ENCODE peak calls at places on chromosomes 11 and 22, in six cellular contexts. One of them, this sample, is unnamed. For H3K9me3 and H3K4me1, the result is how much of the 10 kb centered on the place peaks cover.

GRCh38 chr11:20032127-20032526 is 128.1 kb downstream of the DBX1 start:
- DNase-seq in left ventricle myocardium inferior: no peak
- DNase-seq in SJSA1: no peak
- DNase-seq in lung: no peak
- DNase-seq in PC-3: no peak
- DNase-seq in IMR-90: no peak
- DNase-seq in this sample: no peak

GRCh38 chr11:73521621-73522020 is 76.3 kb downstream of the FAM168A start:
- DNase-seq in left ventricle myocardium inferior: no peak
- DNase-seq in SJSA1: peak
- DNase-seq in lung: no peak
- DNase-seq in PC-3: peak
- DNase-seq in IMR-90: peak
- DNase-seq in this sample: no peak

GRCh38 chr11:20415432-20415831 is 27.9 kb downstream of the PRMT3 start:
- DNase-seq in left ventricle myocardium inferior: no peak
- DNase-seq in SJSA1: no peak
- DNase-seq in lung: no peak
- DNase-seq in PC-3: no peak
- DNase-seq in IMR-90: no peak
- DNase-seq in this sample: no peak

GRCh38 chr11:119120639-119121007 is 757 bp upstream of the HINFP start:
- DNase-seq in left ventricle myocardium inferior: no peak
- DNase-seq in SJSA1: no peak
- DNase-seq in lung: no peak
- DNase-seq in PC-3: peak
- DNase-seq in IMR-90: peak
- DNase-seq in this sample: no peak

GRCh38 chr11:45182902-45183301 is 36.5 kb downstream of the PRDM11 start:
- DNase-seq in left ventricle myocardium inferior: no peak
- DNase-seq in SJSA1: peak
- DNase-seq in lung: no peak
- DNase-seq in PC-3: peak
- DNase-seq in IMR-90: peak
- DNase-seq in this sample: no peak

GRCh38 chr22:50308597-50308935 is 1.1 kb upstream of the PLXNB2 start:
- DNase-seq in left ventricle myocardium inferior: peak
- DNase-seq in SJSA1: no peak
- DNase-seq in lung: peak
- DNase-seq in PC-3: no peak
- DNase-seq in IMR-90: peak
- DNase-seq in this sample: no peak

GRCh38 chr22:39332441-39333064 is 13.1 kb upstream of the RPL3 start:
- DNase-seq in left ventricle myocardium inferior: no peak
- DNase-seq in SJSA1: no peak
- DNase-seq in lung: no peak
- DNase-seq in PC-3: no peak
- DNase-seq in IMR-90: no peak
- DNase-seq in this sample: no peak

GRCh38 chr11:124482362-124483147 is 37.1 kb upstream of the OR8B8 start:
- DNase-seq in left ventricle myocardium inferior: no peak
- DNase-seq in SJSA1: no peak
- DNase-seq in lung: no peak
- DNase-seq in PC-3: peak
- DNase-seq in IMR-90: peak
- DNase-seq in this sample: no peak

GRCh38 chr11:305834-306211 is 1.8 kb upstream of the IFITM2 start:
- DNase-seq in left ventricle myocardium inferior: no peak
- DNase-seq in SJSA1: no peak
- DNase-seq in lung: no peak
- DNase-seq in PC-3: no peak
- DNase-seq in IMR-90: no peak
- DNase-seq in this sample: no peak

GRCh38 chr11:12329169-12329568 is 48.2 kb upstream of the PARVA start:
- DNase-seq in left ventricle myocardium inferior: no peak
- DNase-seq in SJSA1: no peak
- DNase-seq in lung: no peak
- DNase-seq in PC-3: no peak
- DNase-seq in IMR-90: no peak
- DNase-seq in this sample: no peak

GRCh38 chr22:49550766-49551362 is 276.8 kb downstream of the BRD1 start:
- DNase-seq in left ventricle myocardium inferior: no peak
- DNase-seq in SJSA1: no peak
- DNase-seq in lung: no peak
- DNase-seq in PC-3: no peak
- DNase-seq in IMR-90: no peak
- DNase-seq in this sample: no peak

GRCh38 chr22:18091916-18092526 is 14.2 kb downstream of the PEX26 start:
- DNase-seq in left ventricle myocardium inferior: peak
- DNase-seq in SJSA1: peak
- DNase-seq in lung: peak
- DNase-seq in PC-3: no peak
- DNase-seq in IMR-90: peak
- DNase-seq in this sample: peak

GRCh38 chr11:104490182-104490581 is 326.2 kb upstream of the PDGFD start:
- DNase-seq in left ventricle myocardium inferior: no peak
- DNase-seq in SJSA1: no peak
- DNase-seq in lung: no peak
- DNase-seq in PC-3: no peak
- DNase-seq in IMR-90: no peak
- DNase-seq in this sample: no peak

GRCh38 chr11:44726278-44727113 is at the start of gene TSPAN18:
- DNase-seq in left ventricle myocardium inferior: peak
- DNase-seq in SJSA1: no peak
- DNase-seq in lung: no peak
- DNase-seq in PC-3: no peak
- DNase-seq in IMR-90: no peak
- DNase-seq in this sample: peak

GRCh38 chr11:35134403-35135126 is 4.4 kb upstream of the CD44 start:
- DNase-seq in left ventricle myocardium inferior: no peak
- DNase-seq in SJSA1: no peak
- DNase-seq in lung: no peak
- DNase-seq in PC-3: no peak
- DNase-seq in IMR-90: no peak
- DNase-seq in this sample: no peak

GRCh38 chr11:33984682-33985389 is 66.7 kb upstream of the CAPRIN1 start:
- DNase-seq in left ventricle myocardium inferior: no peak
- DNase-seq in SJSA1: no peak
- DNase-seq in lung: no peak
- DNase-seq in PC-3: peak
- DNase-seq in IMR-90: no peak
- DNase-seq in this sample: no peak

GRCh38 chr11:83706581-83706980 is 420.4 kb upstream of the CCDC90B start:
- DNase-seq in left ventricle myocardium inferior: no peak
- DNase-seq in SJSA1: no peak
- DNase-seq in lung: no peak
- DNase-seq in PC-3: no peak
- DNase-seq in IMR-90: no peak
- DNase-seq in this sample: no peak

GRCh38 chr11:94794287-94795168 is 26.4 kb downstream of the AMOTL1 start:
- DNase-seq in left ventricle myocardium inferior: peak
- DNase-seq in SJSA1: peak
- DNase-seq in lung: peak
- DNase-seq in PC-3: peak
- DNase-seq in IMR-90: peak
- DNase-seq in this sample: no peak

GRCh38 chr11:26827567-26828037 is 105.7 kb upstream of the SLC5A12 start:
- DNase-seq in left ventricle myocardium inferior: no peak
- DNase-seq in SJSA1: no peak
- DNase-seq in lung: no peak
- DNase-seq in PC-3: no peak
- DNase-seq in IMR-90: peak
- DNase-seq in this sample: no peak

GRCh38 chr11:106424111-106424510 is 346.6 kb downstream of the AASDHPPT start:
- DNase-seq in left ventricle myocardium inferior: no peak
- DNase-seq in SJSA1: peak
- DNase-seq in lung: no peak
- DNase-seq in PC-3: peak
- DNase-seq in IMR-90: peak
- DNase-seq in this sample: no peak

GRCh38 chr11:117930668-117931330 is 1.6 kb upstream of the TMPRSS13 start:
- DNase-seq in left ventricle myocardium inferior: no peak
- DNase-seq in SJSA1: no peak
- DNase-seq in lung: no peak
- DNase-seq in PC-3: no peak
- DNase-seq in IMR-90: no peak
- DNase-seq in this sample: no peak
- H3K4me3 ChIP-seq in left ventricle myocardium inferior: no peak
- H3K4me3 ChIP-seq in SJSA1: no peak
- H3K4me3 ChIP-seq in lung: no peak
- H3K4me3 ChIP-seq in PC-3: no peak
- H3K4me3 ChIP-seq in IMR-90: no peak
- H3K4me3 ChIP-seq in this sample: no peak

DNA sequence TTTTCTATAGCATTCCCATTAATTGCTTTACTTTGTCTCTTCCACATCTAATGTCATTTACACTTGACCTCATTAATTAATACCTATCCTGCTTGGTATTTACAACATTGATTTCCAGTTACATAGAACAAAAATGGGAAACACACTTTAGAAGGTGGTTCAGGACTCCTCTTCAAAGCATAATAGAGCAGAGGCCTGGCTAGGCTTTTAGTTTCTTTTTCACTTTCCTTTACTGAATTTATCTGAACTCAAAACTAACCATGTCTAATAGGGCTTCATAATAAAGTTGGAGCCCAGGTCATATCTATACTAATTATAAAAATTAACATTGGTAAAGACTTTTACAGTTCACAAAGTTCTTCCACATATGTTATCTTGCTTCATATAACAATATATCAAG is 648.0 kb upstream of the KIRREL3 start:
- DNase-seq in left ventricle myocardium inferior: no peak
- DNase-seq in SJSA1: no peak
- DNase-seq in lung: no peak
- DNase-seq in PC-3: no peak
- DNase-seq in IMR-90: no peak
- DNase-seq in this sample: no peak
- H3K9me3 ChIP-seq in left ventricle myocardium inferior: under half
- H3K9me3 ChIP-seq in SJSA1: under half
- H3K9me3 ChIP-seq in lung: under half
- H3K9me3 ChIP-seq in PC-3: under half
- H3K9me3 ChIP-seq in IMR-90: under half
- H3K9me3 ChIP-seq in this sample: under half

DNA sequence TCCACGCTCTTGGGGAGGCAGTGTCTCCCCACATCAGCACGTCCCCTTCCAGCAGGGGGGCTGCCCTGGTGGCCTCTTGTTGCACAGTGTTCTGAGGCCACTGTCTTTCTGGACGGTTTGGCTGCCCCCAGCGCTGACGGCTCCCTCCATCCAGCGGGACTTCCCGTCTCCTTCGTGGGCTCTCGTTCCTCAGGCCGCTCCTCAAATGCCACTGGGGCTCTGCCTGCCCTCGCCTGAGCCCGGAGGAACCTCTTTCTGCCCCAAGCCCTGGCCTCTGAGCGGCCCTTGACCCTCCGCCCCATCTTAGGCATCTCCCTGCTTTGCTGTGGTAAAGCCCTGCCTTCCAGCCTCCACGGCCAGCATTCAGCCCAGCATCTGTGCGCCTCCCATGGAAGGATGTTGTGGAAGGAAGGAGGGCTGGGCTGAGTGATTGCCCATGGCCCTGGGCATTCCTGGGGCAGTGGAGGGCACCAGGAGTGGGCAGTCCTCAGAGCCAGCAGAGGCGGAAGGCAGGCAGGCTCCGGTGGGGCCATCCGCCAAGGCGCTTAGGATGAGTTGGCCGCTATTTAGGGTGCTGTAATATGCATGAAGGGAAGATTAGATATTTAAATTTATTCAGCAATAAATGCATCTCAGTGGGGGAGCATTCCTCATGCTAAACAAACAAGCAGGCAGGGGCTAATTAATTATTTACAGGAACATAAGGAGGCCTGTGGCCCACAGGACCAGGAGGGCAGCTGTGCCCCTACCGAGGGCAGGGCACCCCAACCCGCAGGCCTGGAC is 17.8 kb downstream of the OTUB1 start:
- DNase-seq in left ventricle myocardium inferior: no peak
- DNase-seq in SJSA1: no peak
- DNase-seq in lung: no peak
- DNase-seq in PC-3: no peak
- DNase-seq in IMR-90: no peak
- DNase-seq in this sample: no peak
- H3K4me1 ChIP-seq in left ventricle myocardium inferior: half or more
- H3K4me1 ChIP-seq in SJSA1: under half
- H3K4me1 ChIP-seq in lung: under half
- H3K4me1 ChIP-seq in PC-3: under half
- H3K4me1 ChIP-seq in IMR-90: under half
- H3K4me1 ChIP-seq in this sample: under half

GRCh38 chr11:1854132-1854948 is 1.5 kb downstream of the LSP1 start:
- DNase-seq in left ventricle myocardium inferior: no peak
- DNase-seq in SJSA1: no peak
- DNase-seq in lung: no peak
- DNase-seq in PC-3: no peak
- DNase-seq in IMR-90: no peak
- DNase-seq in this sample: no peak
- H3K4me3 ChIP-seq in left ventricle myocardium inferior: peak
- H3K4me3 ChIP-seq in SJSA1: no peak
- H3K4me3 ChIP-seq in lung: no peak
- H3K4me3 ChIP-seq in PC-3: no peak
- H3K4me3 ChIP-seq in IMR-90: no peak
- H3K4me3 ChIP-seq in this sample: peak